ENCODE peak calls at places on chromosomes 3 and 15, in ten cellular contexts. J is activated effector memory CD4-positive, alpha-beta T cell treated with anti-CD3 and anti-CD28 coated beads, Interleukin-2, amount 50 U/mL, for 16 hours; Y is neural progenitor cell; G is HTR-8/SVneo; H is NCI-H69; R is ecto neural progenitor cell; S is HFFc6; P is astrocyte of the hippocampus; Q is COLO829; X is cardiac fibroblast. C is an unnamed sample.

GRCh38 chr15:67135494-67135893 is 70.1 kb downstream of the SMAD3 start:
- DNase-seq in J (no peak), Y (no peak), G (no peak), H (no peak), R (no peak), S (peak; percentile 54), P (peak; percentile 56), Q (no peak), X (no peak), C (peak; percentile 93)

GRCh38 chr3:17181413-17181907 is 296.7 kb downstream of the PLCL2 start:
- DNase-seq in J (no peak), Y (no peak), G (no peak), H (no peak), R (no peak), S (no peak), P (no peak), Q (no peak), X (no peak), C (no peak)

GRCh38 chr15:31280037-31280830 is 46.4 kb upstream of the KLF13 start:
- DNase-seq in J (peak; percentile 42), Y (no peak), G (no peak), H (peak; percentile 100), R (peak; percentile 50), S (no peak), P (peak; percentile 32), Q (peak; percentile 85), X (no peak), C (no peak)

GRCh38 chr15:64619880-64620839 is 155.2 kb downstream of the RBPMS2 start:
- DNase-seq in J (no peak), Y (no peak), G (no peak), H (peak; percentile 58), R (no peak), S (peak; percentile 52), P (peak; percentile 50), Q (no peak), X (peak; percentile 83), C (peak; percentile 70)

GRCh38 chr3:143608966-143609365 is 239.3 kb downstream of the SLC9A9 start:
- DNase-seq in J (no peak), Y (no peak), G (no peak), H (no peak), R (no peak), S (no peak), P (peak; percentile 72), Q (no peak), X (peak; percentile 98), C (peak; percentile 100)

GRCh38 chr3:196706313-196706712 is 5.7 kb downstream of the CEP19 start:
- DNase-seq in J (no peak), Y (no peak), G (no peak), H (no peak), R (no peak), S (no peak), P (no peak), Q (no peak), X (no peak), C (no peak)

GRCh38 chr3:142104763-142105162 is 44.6 kb downstream of the TFDP2 start:
- DNase-seq in J (no peak), Y (no peak), G (no peak), H (peak; percentile 2), R (no peak), S (no peak), P (no peak), Q (no peak), X (no peak), C (no peak)

GRCh38 chr3:195059471-195060216 is 211.3 kb downstream of the XXYLT1 start:
- DNase-seq in J (peak; percentile 33), Y (no peak), G (no peak), H (no peak), R (no peak), S (no peak), P (no peak), Q (no peak), X (no peak), C (no peak)

GRCh38 chr15:52277575-52277974 is 18.0 kb downstream of the MYO5C start:
- DNase-seq in J (no peak), Y (no peak), G (no peak), H (no peak), R (no peak), S (no peak), P (no peak), Q (no peak), X (no peak), C (no peak)

GRCh38 chr3:72011495-72011894 is 226.5 kb upstream of the PROK2 start:
- DNase-seq in J (no peak), Y (no peak), G (no peak), H (peak; percentile 6), R (no peak), S (peak; percentile 82), P (peak; percentile 94), Q (peak; percentile 74), X (peak; percentile 81), C (peak; percentile 72)

C was measured in amniotic epithelial cell.